ENCODE peak calls at places on chromosome 4, in six cellular contexts. H, Z, Q, A, I and R are unnamed samples.

GRCh38 chr4:70838400-70838971 is 1.2 kb downstream of the GRSF1 start:
- DNase-seq in Z (no peak), A (no peak), Q (no peak), H (no peak), I (peak), R (peak)

GRCh38 chr4:82988323-82988832 is 22.2 kb downstream of the LIN54 start:
- DNase-seq in Z (no peak), A (no peak), Q (no peak), I (peak), H (no peak), R (no peak)

GRCh38 chr4:26907731-26908599 is 47.3 kb downstream of the STIM2 start:
- DNase-seq in H (no peak), I (no peak), A (no peak), Q (no peak), Z (no peak), R (no peak)

GRCh38 chr4:140152015-140152703 is 1.8 kb downstream of the MAML3 start:
- DNase-seq in H (no peak), Q (peak), A (peak), Z (peak), I (no peak), R (peak)

GRCh38 chr4:10180927-10181744 is 64.5 kb upstream of the WDR1 start:
- DNase-seq in I (peak), Z (no peak), Q (no peak), A (no peak), H (peak), R (no peak)

GRCh38 chr4:3062466-3062865 is 11.9 kb downstream of the HTT-AS start:
- DNase-seq in I (peak), A (no peak), Z (no peak), Q (no peak), H (no peak), R (no peak)

GRCh38 chr4:113350576-113350975 is 301.1 kb downstream of the ANK2 start:
- DNase-seq in I (no peak), A (no peak), H (no peak), Q (no peak), Z (no peak), R (no peak)

GRCh38 chr4:2848449-2848848 is 4.8 kb downstream of the ADD1 start:
- DNase-seq in Q (no peak), Z (no peak), I (peak), A (no peak), H (no peak), R (no peak)

GRCh38 chr4:184384810-184385557 is 89.4 kb downstream of the IRF2 start:
- DNase-seq in H (no peak), I (no peak), Z (no peak), A (no peak), Q (no peak), R (no peak)

GRCh38 chr4:86592553-86593249 is 1.4 kb upstream of the PTPN13 start:
- DNase-seq in I (peak), A (no peak), H (no peak), Z (no peak), Q (no peak), R (no peak)

GRCh38 chr4:81314196-81314896 is 99.3 kb upstream of the PRKG2 start:
- DNase-seq in Z (no peak), Q (no peak), A (no peak), H (peak), I (no peak), R (peak)

GRCh38 chr4:20645231-20645630 is 55.0 kb upstream of the PACRGL start:
- DNase-seq in I (no peak), Q (no peak), A (no peak), H (no peak), Z (no peak), R (no peak)

GRCh38 chr4:153651961-153652784 is 31.9 kb upstream of the TLR2 start:
- DNase-seq in Q (no peak), H (no peak), Z (no peak), I (peak), A (peak), R (peak)

GRCh38 chr4:3287271-3287971 is 5.4 kb upstream of the RGS12 start:
- DNase-seq in Z (no peak), Q (no peak), A (no peak), I (no peak), H (no peak), R (no peak)

GRCh38 chr4:1462768-1463075 is 56.5 kb upstream of the NKX1-1 start:
- DNase-seq in I (no peak), H (no peak), A (no peak), Z (no peak), Q (no peak), R (no peak)

GRCh38 chr4:168856312-168856711 is 153.7 kb downstream of the CBR4 start:
- DNase-seq in H (peak), I (peak), Q (no peak), A (no peak), Z (no peak), R (no peak)

GRCh38 chr4:53497446-53498069 is 93.7 kb downstream of the LNX1 start:
- DNase-seq in H (no peak), Q (no peak), A (no peak), Z (peak), I (peak), R (no peak)

GRCh38 chr4:23614284-23614892 is 275.5 kb downstream of the PPARGC1A start:
- DNase-seq in Z (no peak), A (no peak), H (no peak), Q (no peak), I (no peak), R (peak)

GRCh38 chr4:129614581-129614980 is 518.6 kb downstream of the C4orf33 start:
- DNase-seq in Q (no peak), A (no peak), I (no peak), Z (no peak), H (no peak), R (no peak)

GRCh38 chr4:3071811-3072210 is 2.5 kb downstream of the HTT-AS start:
- DNase-seq in Z (no peak), A (no peak), H (no peak), I (no peak), Q (no peak), R (no peak)

GRCh38 chr4:159607824-159608223 is 504.9 kb downstream of the RAPGEF2 start:
- DNase-seq in Z (no peak), Q (no peak), I (peak), H (no peak), A (no peak), R (no peak)

GRCh38 chr4:165541773-165542459 is 163.1 kb downstream of the CPE start:
- DNase-seq in H (no peak), Z (no peak), I (no peak), Q (no peak), A (no peak), R (no peak)

GRCh38 chr4:47615385-47615784 is 130.3 kb downstream of the ATP10D start:
- DNase-seq in A (no peak), I (no peak), H (no peak), Z (no peak), Q (no peak), R (no peak)

GRCh38 chr4:2873329-2873728 is 29.7 kb downstream of the ADD1 start:
- DNase-seq in H (no peak), Z (no peak), I (no peak), Q (no peak), A (no peak), R (no peak)

GRCh38 chr4:177380730-177381287 is 61.4 kb downstream of the AGA start:
- DNase-seq in Z (no peak), I (no peak), Q (no peak), H (no peak), A (peak), R (peak)

GRCh38 chr4:14994242-14994641 is 8.0 kb upstream of the CPEB2 start:
- DNase-seq in H (no peak), A (no peak), Q (no peak), Z (no peak), I (no peak), R (peak)

GRCh38 chr4:110510955-110511544 is 35.1 kb downstream of the ENPEP start:
- DNase-seq in I (peak), A (no peak), Z (no peak), Q (no peak), H (no peak), R (peak)

GRCh38 chr4:59629348-59629747 is 1570.8 kb upstream of the ADGRL3 start:
- DNase-seq in Q (no peak), H (no peak), Z (no peak), A (no peak), I (no peak), R (no peak)

GRCh38 chr4:153115322-153116100 is 88.7 kb upstream of the TRIM2 start:
- DNase-seq in A (peak), Z (no peak), H (peak), Q (peak), I (peak), R (peak)

GRCh38 chr4:147958057-147958456 is 226.2 kb downstream of the ARHGAP10 start:
- DNase-seq in Q (no peak), A (no peak), H (no peak), Z (no peak), I (peak), R (no peak)

GRCh38 chr4:174041555-174042110 is 241.8 kb downstream of the FBXO8 start:
- DNase-seq in A (no peak), Q (no peak), Z (no peak), H (no peak), I (no peak), R (no peak)